ENCODE peak calls at places on chromosome 18, in four cellular contexts. K is PC-3, U is H1, T is neural progenitor cell. Z is an unnamed sample.

GRCh38 chr18:77650799-77651385 is 401.2 kb downstream of the GALR1 start:
- DNase-seq in K (peak; percentile 65), U (peak; percentile 97), T (peak; percentile 89), Z (no peak)

GRCh38 chr18:79442508-79443221 is 46.9 kb downstream of the NFATC1 start:
- DNase-seq in T (no peak), K (no peak), U (no peak), Z (no peak)

GRCh38 chr18:11308499-11308898 is 159.1 kb upstream of the PIEZO2 start:
- DNase-seq in K (no peak), T (no peak), U (no peak), Z (no peak)

GRCh38 chr18:59546164-59546563 is 151.1 kb downstream of the CCBE1 start:
- DNase-seq in K (no peak), T (no peak), U (no peak), Z (peak; percentile 9)

GRCh38 chr18:46332956-46333355 is 228.8 kb downstream of the HAUS1 start:
- DNase-seq in T (peak; percentile 62), K (no peak), U (peak; percentile 54), Z (no peak)

GRCh38 chr18:26425148-26425531 is 123.2 kb downstream of the KCTD1 start:
- DNase-seq in T (no peak), U (peak; percentile 31), K (no peak), Z (no peak)

GRCh38 chr18:78192044-78192443 is 787.6 kb upstream of the SALL3 start:
- DNase-seq in T (peak; percentile 23), U (no peak), K (no peak), Z (no peak)

GRCh38 chr18:26383454-26384270 is 157.4 kb downstream of the TAF4B start:
- DNase-seq in T (peak; percentile 53), U (no peak), K (peak; percentile 64), Z (no peak)

GRCh38 chr18:8341481-8342230 is 267.6 kb upstream of the RAB12 start:
- DNase-seq in T (no peak), K (peak; percentile 75), U (no peak), Z (no peak)

GRCh38 chr18:28062446-28062845 is 114.5 kb downstream of the CDH2 start:
- DNase-seq in K (no peak), T (no peak), U (no peak), Z (no peak)

GRCh38 chr18:47204908-47205522 is 28.9 kb upstream of the IER3IP1 start:
- DNase-seq in T (peak; percentile 66), U (peak; percentile 66), K (peak; percentile 30), Z (no peak)

GRCh38 chr18:24791736-24792135 is 331.3 kb downstream of the HRH4 start:
- DNase-seq in K (no peak), T (no peak), U (no peak), Z (no peak)

GRCh38 chr18:25873833-25874232 is 216.6 kb downstream of the SS18 start:
- DNase-seq in U (no peak), K (no peak), T (no peak), Z (no peak)

GRCh38 chr18:48765053-48765452 is 185.7 kb downstream of the SMAD7 start:
- DNase-seq in T (no peak), K (no peak), U (no peak), Z (no peak)
- H3K9ac ChIP-seq in T (no peak overlapping the region), K (no peak overlapping the region), U (no peak overlapping the region), Z (no peak overlapping the region)

DNA sequence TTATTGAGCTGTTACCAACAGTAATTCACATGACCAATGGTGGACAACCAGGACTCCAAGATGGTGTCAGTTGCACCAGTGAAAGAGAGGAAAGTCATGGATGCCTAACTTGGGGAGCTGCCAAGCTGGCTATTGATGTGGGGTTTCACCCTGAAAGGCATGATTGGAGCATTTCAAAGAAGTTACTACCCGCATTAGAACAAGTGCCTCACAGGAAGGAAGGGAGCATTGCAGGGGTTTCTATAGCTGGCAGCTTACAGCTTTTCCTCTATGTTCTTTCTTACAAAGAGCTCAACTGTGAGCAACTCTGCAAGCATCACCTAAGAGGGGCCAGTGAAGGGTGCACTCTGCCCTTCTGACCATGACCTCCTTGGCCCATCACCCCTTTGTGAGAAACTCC is 93.1 kb downstream of the TNFRSF11A start:
- DNase-seq in K (no peak), T (no peak), U (no peak), Z (no peak)
- TF ChIP-seq EZH2 in K (no peak), T (no peak), U (no peak), Z (no peak)

DNA sequence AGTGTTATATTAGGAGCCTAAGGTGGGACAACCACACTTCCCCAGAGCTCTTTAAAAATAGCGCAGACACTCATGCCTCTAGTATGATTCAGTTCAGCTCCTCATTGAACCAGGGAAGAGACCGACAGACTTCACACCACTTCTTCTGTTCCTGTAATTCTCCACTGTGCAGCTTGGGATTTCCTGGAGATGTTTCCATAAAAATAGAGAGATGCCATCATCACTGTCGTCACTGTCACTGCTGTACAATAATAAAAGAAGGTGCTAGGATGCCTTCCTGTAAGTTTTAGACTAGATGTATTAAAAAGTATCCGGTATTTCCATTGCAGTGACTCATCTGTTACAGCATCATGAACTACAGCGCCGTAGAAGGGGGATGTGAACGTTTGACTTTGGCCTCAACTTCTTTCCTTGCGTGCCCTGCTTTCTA is 110.9 kb downstream of the FAM210A start:
- DNase-seq in K (no peak), U (no peak), T (no peak), Z (no peak)
- H3K4me1 ChIP-seq in K (no peaks in the 10 kb centered on the region), U (peaks cover 4% of the 10 kb centered on the region), T (peaks cover 13% of the 10 kb centered on the region), Z (peaks cover 9% of the 10 kb centered on the region)

DNA sequence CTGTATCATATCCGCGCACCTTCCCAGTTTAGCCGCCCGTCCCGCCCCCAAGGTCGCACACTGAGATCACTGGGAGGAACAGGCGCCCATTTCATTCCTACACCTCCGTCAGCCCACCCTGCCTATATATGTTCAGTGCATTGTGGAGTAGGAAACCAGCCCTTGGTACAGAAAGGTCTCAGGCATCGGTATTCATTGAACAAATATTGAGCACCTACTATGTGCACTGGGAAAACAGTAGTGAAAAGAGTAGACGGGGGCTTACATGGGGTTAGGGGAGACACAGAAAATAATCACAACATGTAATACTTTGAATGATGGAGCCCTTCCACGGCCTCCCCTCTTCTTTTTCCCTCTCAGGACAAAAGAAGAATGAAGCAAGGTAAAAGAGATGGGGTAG is 760 bp upstream of the FECH start:
- DNase-seq in K (no peak), U (no peak), T (no peak), Z (no peak)
- H3K9ac ChIP-seq in K (peak overlapping the region; percentile 86), U (no peak overlapping the region), T (no peak overlapping the region), Z (no peak overlapping the region)

GRCh38 chr18:10149768-10150556 is 236.1 kb downstream of the VAPA start:
- DNase-seq in T (no peak), K (no peak), U (peak; percentile 26), Z (no peak)
- TF ChIP-seq EZH2 in T (no peak), K (no peak), U (no peak), Z (no peak)

Z was measured in keratinocyte.